ENCODE peak calls at places on chromosome 15, in four cellular contexts. R, W, E and V are unnamed samples.

GRCh38 chr15:80778964-80779657 is at the start of gene CEMIP:
- DNase-seq in R (peak; percentile 71), W (peak; percentile 50), E (no peak), V (peak; percentile 94)

GRCh38 chr15:101152914-101153313 is 98.9 kb downstream of the CHSY1 start:
- DNase-seq in R (peak; percentile 28), W (no peak), E (no peak), V (no peak)

GRCh38 chr15:98799991-98800390 is 151.7 kb downstream of the IGF1R start:
- DNase-seq in R (no peak), W (no peak), E (no peak), V (no peak)

GRCh38 chr15:58460108-58460507 is 28.3 kb downstream of the LIPC start:
- DNase-seq in R (no peak), W (no peak), E (no peak), V (no peak)

GRCh38 chr15:38226867-38227266 is 25.8 kb upstream of the SPRED1 start:
- DNase-seq in R (peak; percentile 59), W (no peak), E (no peak), V (peak; percentile 23)

GRCh38 chr15:66156310-66156975 is 97.1 kb downstream of the MEGF11 start:
- DNase-seq in R (no peak), W (no peak), E (no peak), V (no peak)

GRCh38 chr15:100926258-100926657 is 7.1 kb downstream of the LRRK1 start:
- DNase-seq in R (no peak), W (no peak), E (no peak), V (no peak)

GRCh38 chr15:62566248-62566647 is 401.2 kb upstream of the C2CD4B start:
- DNase-seq in R (no peak), W (no peak), E (no peak), V (no peak)

GRCh38 chr15:31060429-31061140 is 40.9 kb downstream of the TRPM1 start:
- DNase-seq in R (no peak), W (no peak), E (no peak), V (no peak)

GRCh38 chr15:71735013-71735757 is 75.2 kb upstream of the NR2E3 start:
- DNase-seq in R (no peak), W (no peak), E (no peak), V (no peak)

GRCh38 chr15:40873625-40874561 is at the start of gene RHOV:
- DNase-seq in R (peak; percentile 62), W (peak; percentile 51), E (no peak), V (peak; percentile 92)

GRCh38 chr15:100338971-100339444 is 2.8 kb downstream of the ADAMTS17 start:
- DNase-seq in R (peak; percentile 30), W (no peak), E (no peak), V (peak; percentile 72)

GRCh38 chr15:52109559-52110451 is 2.8 kb downstream of the BCL2L10 start:
- DNase-seq in R (no peak), W (no peak), E (peak; percentile 88), V (no peak)

GRCh38 chr15:56146756-56147155 is 96.9 kb downstream of the RFX7 start:
- DNase-seq in R (no peak), W (no peak), E (no peak), V (no peak)

GRCh38 chr15:100118546-100118945 is 223.2 kb downstream of the ADAMTS17 start:
- DNase-seq in R (no peak), W (no peak), E (no peak), V (no peak)

GRCh38 chr15:35545316-35545824 is 595 bp downstream of the DPH6 start:
- DNase-seq in R (peak; percentile 6), W (no peak), E (peak; percentile 16), V (peak; percentile 44)

GRCh38 chr15:100592898-100593297 is 9.1 kb downstream of the LINS1 start:
- DNase-seq in R (no peak), W (no peak), E (no peak), V (no peak)

GRCh38 chr15:78265752-78266224 is 1.4 kb downstream of the DNAJA4 start:
- DNase-seq in R (no peak), W (no peak), E (no peak), V (no peak)

GRCh38 chr15:83516935-83517334 is 69.8 kb downstream of the SH3GL3 start:
- DNase-seq in R (no peak), W (no peak), E (no peak), V (no peak)

GRCh38 chr15:99361541-99362185 is 110.4 kb downstream of the LRRC28 start:
- DNase-seq in R (no peak), W (no peak), E (no peak), V (no peak)

GRCh38 chr15:63473999-63474809 is 30.2 kb upstream of the USP3 start:
- DNase-seq in R (peak; percentile 99), W (no peak), E (peak; percentile 97), V (no peak)

GRCh38 chr15:45442497-45443135 is 64.3 kb upstream of the GATM start:
- DNase-seq in R (no peak), W (no peak), E (no peak), V (no peak)

GRCh38 chr15:84609818-84610525 is 9.2 kb downstream of the ZSCAN2 start:
- DNase-seq in R (no peak), W (no peak), E (no peak), V (no peak)

GRCh38 chr15:75029378-75030022 is 6.1 kb downstream of the PPCDC start:
- DNase-seq in R (peak; percentile 66), W (peak; percentile 61), E (no peak), V (peak; percentile 87)

GRCh38 chr15:77021803-77022381 is 27.0 kb downstream of the PSTPIP1 start:
- DNase-seq in R (no peak), W (no peak), E (no peak), V (no peak)

GRCh38 chr15:72368315-72368714 is 7.5 kb downstream of the HEXA start:
- DNase-seq in R (no peak), W (no peak), E (no peak), V (no peak)

GRCh38 chr15:74185949-74186348 is 12.4 kb downstream of the ISLR start:
- DNase-seq in R (no peak), W (no peak), E (no peak), V (no peak)

GRCh38 chr15:41331833-41332787 is at the start of gene OIP5:
- DNase-seq in R (peak; percentile 99), W (peak; percentile 98), E (peak; percentile 98), V (peak; percentile 96)

GRCh38 chr15:36401586-36401966 is 177.8 kb upstream of the CDIN1 start:
- DNase-seq in R (no peak), W (no peak), E (no peak), V (no peak)

GRCh38 chr15:68309024-68309423 is 31.5 kb downstream of the FEM1B start:
- DNase-seq in R (peak; percentile 73), W (no peak), E (no peak), V (no peak)
- TF ChIP-seq USF2 in R (no peak), W (no peak), E (no peak), V (no peak)

DNA sequence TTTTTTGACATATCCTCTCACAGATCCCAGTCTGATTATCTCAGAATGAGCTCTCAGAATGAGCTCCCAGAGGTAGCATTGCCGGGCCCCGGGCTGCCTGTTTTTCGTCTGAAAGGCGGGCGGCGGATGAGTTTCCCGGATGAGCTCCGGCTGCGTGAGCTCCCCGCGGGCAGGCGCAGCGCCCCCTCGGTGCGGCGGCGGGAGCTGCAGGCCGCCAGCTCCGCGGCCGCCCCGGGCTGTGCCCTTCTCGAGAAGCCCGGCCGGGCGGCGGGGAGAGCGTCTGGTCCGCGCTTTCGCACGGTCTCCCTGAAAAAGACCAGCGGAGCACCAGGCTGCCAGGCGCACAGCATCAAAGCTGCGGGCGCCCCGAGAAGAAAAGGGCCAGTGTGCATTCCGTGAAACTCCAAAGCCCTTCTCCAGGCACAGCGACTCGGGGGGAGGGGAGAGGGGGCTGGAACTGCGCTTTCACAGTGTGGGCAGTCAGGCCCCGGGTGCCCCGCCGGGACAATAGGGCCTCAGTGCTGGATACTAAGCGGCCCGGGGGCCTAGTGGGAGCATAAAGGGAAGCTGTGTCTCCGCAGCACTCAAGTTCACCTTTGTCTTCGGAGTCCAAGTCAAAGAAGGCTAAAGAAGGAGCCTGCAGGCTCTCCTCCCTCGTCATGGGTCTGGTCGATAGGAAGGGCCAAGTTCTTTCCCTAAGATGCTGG is 12.1 kb upstream of the SHC4 start:
- DNase-seq in R (peak; percentile 65), W (peak; percentile 64), E (no peak), V (peak; percentile 93)
- TF ChIP-seq EP300 in R (no peak), W (no peak), E (no peak), V (no peak)

DNA sequence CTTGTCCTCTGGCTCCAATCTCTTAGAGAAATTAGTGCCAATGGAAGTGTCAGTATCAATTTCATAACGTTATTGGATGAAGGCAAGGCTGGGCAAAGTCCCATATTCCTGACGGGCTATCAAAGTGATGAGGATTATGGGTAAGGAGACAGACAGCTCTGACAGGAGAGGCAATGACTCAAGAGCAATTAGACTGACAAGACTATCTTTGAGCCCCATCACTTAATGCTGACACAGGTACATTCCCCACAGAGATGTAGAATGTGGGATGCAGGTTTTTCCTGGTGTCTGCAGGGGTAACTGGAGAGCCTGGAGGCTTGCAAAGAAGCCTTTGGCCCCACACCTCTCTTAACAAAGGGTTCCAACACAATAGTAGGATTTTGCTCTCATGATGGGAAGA is 208.3 kb downstream of the NTRK3 start:
- DNase-seq in R (no peak), W (no peak), E (no peak), V (no peak)
- TF ChIP-seq TCF12 in R (no peak), W (no peak), E (no peak), V (no peak)

GRCh38 chr15:68598171-68599152 is 19.7 kb downstream of the CORO2B start:
- DNase-seq in R (no peak), W (no peak), E (no peak), V (no peak)
- TF ChIP-seq USF2 in R (no peak), W (no peak), E (no peak), V (no peak)